ENCODE peak calls at places on chromosomes 2 and 18, in ten cellular contexts. T is sigmoid colon; Q is left lung; U is left ventricle myocardium inferior; O is body of pancreas; P is CD8-positive, alpha-beta T cell; F is HCT116; A is AG04450; G is tibial nerve; H is breast epithelium. K is an unnamed sample. For H3K9me3, the result is how much of the 10 kb centered on the place peaks cover.

GRCh38 chr2:174785481-174785880 is 21.2 kb upstream of the CHRNA1 start:
- DNase-seq in F (no peak), O (no peak), H (no peak), G (no peak), Q (no peak), U (no peak), A (no peak), P (no peak), T (no peak), K (no peak)

GRCh38 chr18:60895181-60895580 is 438.0 kb upstream of the CDH20 start:
- DNase-seq in H (no peak), F (no peak), A (no peak), T (no peak), Q (no peak), O (no peak), P (no peak), G (no peak), U (no peak), K (no peak)

GRCh38 chr2:235677276-235677788 is 183.5 kb downstream of the AGAP1 start:
- DNase-seq in H (no peak), O (no peak), Q (no peak), U (no peak), A (no peak), T (peak), G (no peak), F (no peak), P (no peak), K (no peak)

GRCh38 chr2:189613650-189614420 is 33.2 kb upstream of the SLC40A1 start:
- DNase-seq in F (no peak), H (no peak), P (no peak), O (no peak), Q (no peak), G (no peak), T (no peak), U (no peak), A (peak), K (no peak)

GRCh38 chr2:62354771-62355550 is 151.0 kb downstream of the TMEM17 start:
- DNase-seq in H (no peak), G (no peak), A (no peak), F (no peak), O (no peak), T (no peak), P (no peak), U (no peak), Q (no peak), K (no peak)

GRCh38 chr18:3645384-3646156 is 195.6 kb downstream of the TGIF1 start:
- DNase-seq in F (no peak), G (no peak), P (no peak), H (no peak), O (no peak), Q (no peak), U (no peak), A (no peak), T (no peak), K (no peak)

GRCh38 chr18:26462304-26462703 is 86.0 kb downstream of the KCTD1 start:
- DNase-seq in G (no peak), F (no peak), Q (no peak), U (no peak), H (no peak), P (no peak), O (no peak), A (no peak), T (no peak), K (no peak)

GRCh38 chr2:19580830-19581229 is 222.4 kb upstream of the OSR1 start:
- DNase-seq in U (peak), H (no peak), O (no peak), A (peak), F (no peak), Q (no peak), G (no peak), P (no peak), T (no peak), K (no peak)

GRCh38 chr18:36536426-36536825 is 238.9 kb downstream of the FHOD3 start:
- DNase-seq in P (no peak), Q (no peak), U (no peak), G (no peak), A (no peak), O (no peak), F (no peak), H (no peak), T (no peak), K (no peak)

GRCh38 chr2:28580078-28580477 is 84.2 kb downstream of the PLB1 start:
- DNase-seq in F (no peak), U (no peak), H (no peak), G (no peak), O (no peak), P (no peak), Q (no peak), T (peak), A (no peak), K (no peak)
- TF ChIP-seq CTCF in F (no peak), U (no peak), H (no peak), G (no peak), O (no peak), P (no peak), Q (no peak), T (no peak), A (no peak), K (no peak)

DNA sequence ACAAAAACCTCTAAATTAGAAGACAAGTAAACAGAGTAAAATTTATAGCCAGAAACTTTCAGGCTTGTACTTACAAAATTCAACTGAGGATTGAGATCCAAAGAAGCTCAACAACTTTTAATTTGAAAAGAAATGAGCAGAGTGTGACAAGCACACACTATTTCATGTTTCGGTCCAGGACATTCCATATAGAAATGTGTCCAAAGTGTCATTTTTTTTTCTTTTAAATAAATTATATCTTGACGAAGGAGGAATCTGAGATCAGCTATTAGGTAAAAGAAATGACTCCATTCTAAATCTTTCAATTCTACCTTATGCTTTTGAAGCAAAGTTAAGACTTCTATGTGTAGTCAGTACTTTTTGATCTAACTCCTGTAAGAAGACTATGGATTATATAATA is 4.6 kb downstream of the FN1 start:
- DNase-seq in U (no peak), A (no peak), F (no peak), P (no peak), Q (no peak), G (no peak), H (no peak), T (no peak), O (no peak), K (no peak)
- H3K4me3 ChIP-seq in U (no peak), A (peak), F (no peak), P (no peak), Q (no peak), G (no peak), H (no peak), T (no peak), O (no peak), K (no peak)

GRCh38 chr2:100192825-100193224 is 50.4 kb upstream of the AFF3 start:
- DNase-seq in A (no peak), G (no peak), Q (no peak), T (no peak), P (no peak), U (no peak), O (no peak), H (no peak), F (no peak), K (no peak)
- H3K9me3 ChIP-seq in A (under half), G (under half), Q (under half), T (under half), P (under half), U (under half), O (under half), H (under half), F (under half), K (under half)

GRCh38 chr18:7172611-7173010 is 55.0 kb upstream of the LAMA1 start:
- DNase-seq in G (no peak), A (no peak), Q (no peak), H (no peak), F (no peak), T (no peak), O (no peak), P (no peak), U (no peak), K (no peak)
- TF ChIP-seq CTCF in G (no peak), A (no peak), Q (no peak), H (no peak), F (no peak), T (no peak), O (no peak), P (no peak), U (no peak), K (no peak)

GRCh38 chr2:14633451-14634211 is 1.1 kb downstream of the LRATD1 start:
- DNase-seq in A (no peak), F (no peak), Q (peak), P (no peak), U (peak), G (no peak), H (peak), O (no peak), T (peak), K (peak)

GRCh38 chr2:14631676-14632075 is 841 bp upstream of the LRATD1 start:
- DNase-seq in U (no peak), F (no peak), P (no peak), A (no peak), H (no peak), O (no peak), Q (no peak), T (no peak), G (no peak), K (no peak)

GRCh38 chr2:14633031-14633430 is 514 bp downstream of the LRATD1 start:
- DNase-seq in Q (peak), T (no peak), O (peak), F (no peak), P (no peak), A (no peak), U (no peak), G (no peak), H (no peak), K (peak)

GRCh38 chr2:14634223-14634884 is 1.8 kb downstream of the LRATD1 start:
- DNase-seq in O (peak), F (no peak), H (peak), T (peak), A (peak), U (peak), Q (peak), G (peak), P (no peak), K (peak)

GRCh38 chr2:14632133-14632936 is at the start of gene LRATD1:
- DNase-seq in G (peak), O (peak), Q (peak), F (no peak), H (peak), U (peak), A (peak), T (peak), P (no peak), K (peak)
- H3K4me3 ChIP-seq in G (peak), O (peak), Q (peak), F (no peak), H (peak), U (peak), A (peak), T (peak), P (no peak), K (peak)

DNA sequence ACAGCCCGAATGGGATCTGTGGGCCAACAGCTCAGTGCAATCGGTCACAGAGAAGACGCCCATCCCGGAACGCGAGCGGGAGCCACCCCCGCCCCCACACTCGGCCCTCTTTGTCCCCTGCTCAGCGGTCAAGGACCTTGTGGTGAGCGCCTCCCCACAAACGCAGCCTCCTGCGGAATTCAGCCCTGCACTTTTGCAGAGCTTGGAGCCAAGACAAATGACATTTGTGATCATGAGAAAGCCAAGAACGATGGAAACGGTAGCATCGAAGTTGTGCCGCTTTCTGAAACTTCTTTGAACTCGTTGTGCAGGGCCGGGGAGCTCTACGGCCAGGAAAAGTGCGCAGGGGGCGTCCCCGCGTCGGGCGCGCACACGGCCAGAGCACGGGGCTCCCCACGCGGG is 6.7 kb upstream of the SALL3 start:
- DNase-seq in H (no peak), Q (peak), T (no peak), F (no peak), O (no peak), A (no peak), P (no peak), G (no peak), U (no peak), K (no peak)
- H3K9me3 ChIP-seq in H (under half), Q (under half), T (under half), F (under half), O (under half), A (under half), P (under half), G (under half), U (under half), K (under half)

DNA sequence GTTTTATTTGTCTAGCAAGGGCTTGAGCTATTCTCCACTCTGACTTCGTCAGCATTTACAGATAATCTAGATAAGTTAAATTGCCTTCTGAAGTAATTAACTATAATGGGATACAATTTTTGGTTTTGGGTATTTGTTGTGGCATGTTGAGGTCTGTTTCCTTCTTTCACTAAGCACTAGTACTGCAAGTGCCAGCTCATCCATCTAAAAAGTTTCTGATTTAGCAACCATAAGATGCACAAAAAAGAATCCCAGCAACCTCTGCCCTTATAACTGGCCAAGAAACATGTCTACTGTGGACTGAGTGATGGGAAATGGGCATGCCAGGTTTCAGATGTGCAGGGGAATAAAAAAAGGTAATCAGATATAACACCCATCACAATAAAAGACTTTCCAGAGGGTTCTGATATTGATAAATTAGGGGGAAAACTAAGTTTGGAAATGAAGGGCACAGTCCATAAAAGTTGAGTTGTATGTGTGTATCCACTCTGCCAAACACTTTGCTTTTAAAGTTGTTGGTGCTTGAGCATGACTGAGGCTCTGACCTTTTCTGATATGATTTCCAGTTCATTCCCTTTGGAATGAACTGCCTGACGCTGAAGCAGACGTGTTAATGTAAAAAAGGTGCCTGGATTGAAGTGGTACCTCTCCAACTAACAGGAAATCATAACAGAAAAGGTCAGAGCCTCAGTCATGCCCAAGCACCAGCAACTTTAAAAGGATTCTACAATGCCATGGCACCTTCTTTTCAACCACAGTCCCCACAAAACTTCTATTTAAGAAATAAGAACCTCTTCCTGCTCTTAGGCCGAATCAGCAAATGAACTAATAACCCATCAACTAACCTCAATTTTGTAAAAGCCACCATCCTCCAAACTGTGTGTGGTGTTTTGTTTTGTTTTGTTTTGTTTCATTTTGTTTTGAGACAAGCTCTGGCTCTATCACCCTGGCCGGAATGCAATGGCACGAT is 52.8 kb downstream of the MEMO1 start:
- DNase-seq in F (no peak), U (no peak), O (no peak), P (no peak), G (no peak), A (no peak), H (no peak), T (no peak), Q (no peak), K (no peak)
- TF ChIP-seq CTCF in F (no peak), U (no peak), O (no peak), P (no peak), G (no peak), A (no peak), H (no peak), T (no peak), Q (no peak), K (no peak)

GRCh38 chr2:202036601-202037037 is 3.0 kb downstream of the FZD7 start:
- DNase-seq in O (no peak), G (no peak), U (no peak), T (peak), P (no peak), A (no peak), Q (no peak), H (no peak), F (no peak), K (no peak)

GRCh38 chr2:202037086-202037485 is 3.4 kb downstream of the FZD7 start:
- DNase-seq in A (no peak), F (no peak), O (no peak), U (no peak), T (peak), H (no peak), G (no peak), Q (no peak), P (no peak), K (no peak)

GRCh38 chr2:202039278-202040100 is 5.8 kb downstream of the FZD7 start:
- DNase-seq in H (no peak), A (no peak), O (no peak), T (no peak), U (no peak), G (no peak), F (no peak), P (no peak), Q (no peak), K (no peak)

GRCh38 chr2:202035941-202036372 is 2.3 kb downstream of the FZD7 start:
- DNase-seq in F (no peak), O (no peak), A (no peak), U (no peak), H (no peak), T (peak), P (no peak), G (no peak), Q (peak), K (no peak)

GRCh38 chr2:202038471-202039277 is 5.0 kb downstream of the FZD7 start:
- DNase-seq in F (peak), O (no peak), T (no peak), Q (no peak), G (no peak), U (peak), P (no peak), H (no peak), A (no peak), K (no peak)
- H3K4me3 ChIP-seq in F (no peak), O (no peak), T (peak), Q (no peak), G (no peak), U (peak), P (no peak), H (no peak), A (peak), K (no peak)

DNA sequence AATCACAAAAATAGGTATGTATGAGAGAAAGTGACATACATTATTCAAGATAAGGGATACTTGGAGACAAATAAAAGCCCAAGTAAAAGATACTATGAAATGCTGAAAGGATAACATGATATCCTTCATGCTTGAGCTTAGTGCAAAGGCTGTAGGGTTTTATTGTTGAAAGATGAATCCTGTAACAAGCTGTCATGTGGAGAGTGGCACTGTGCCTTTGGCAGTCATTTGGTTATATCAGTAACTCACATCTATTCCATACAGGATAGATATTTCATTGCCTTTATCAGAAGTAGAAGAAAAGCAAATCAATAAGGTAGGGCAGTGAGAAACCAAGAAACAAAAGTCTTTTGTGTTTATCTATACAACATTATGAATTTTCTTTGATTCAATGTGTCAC is 211.0 kb downstream of the ZNF385B start:
- DNase-seq in O (no peak), H (no peak), G (no peak), A (no peak), P (no peak), Q (no peak), U (no peak), T (no peak), F (no peak), K (no peak)
- H3K9me3 ChIP-seq in O (under half), H (under half), G (under half), A (under half), P (under half), Q (under half), U (under half), T (under half), F (under half), K (under half)

GRCh38 chr2:215439980-215440512 is 4.2 kb upstream of the FN1 start:
- DNase-seq in A (no peak), F (no peak), U (no peak), Q (no peak), T (no peak), O (no peak), H (no peak), G (no peak), P (no peak), K (no peak)

GRCh38 chr2:215441560-215442391 is 5.9 kb upstream of the FN1 start:
- DNase-seq in U (no peak), G (no peak), Q (no peak), H (no peak), A (no peak), P (no peak), F (no peak), T (no peak), O (no peak), K (no peak)

GRCh38 chr2:215447056-215447455 is 11.2 kb upstream of the FN1 start:
- DNase-seq in P (no peak), H (no peak), O (no peak), T (no peak), A (no peak), U (no peak), F (no peak), Q (no peak), G (no peak), K (no peak)

GRCh38 chr2:215439404-215439803 is 3.5 kb upstream of the FN1 start:
- DNase-seq in H (no peak), T (no peak), O (no peak), A (no peak), U (no peak), P (no peak), F (no peak), Q (no peak), G (no peak), K (no peak)

GRCh38 chr2:215442392-215442787 is 6.5 kb upstream of the FN1 start:
- DNase-seq in U (no peak), T (no peak), F (no peak), P (no peak), Q (no peak), H (no peak), G (no peak), A (no peak), O (no peak), K (no peak)
- TF ChIP-seq CTCF in U (no peak), T (no peak), F (no peak), P (no peak), Q (no peak), H (no peak), G (no peak), A (no peak), O (no peak), K (no peak)

K was measured in mucosa of descending colon.